ENCODE peak calls at places on chromosomes 3 and 15, in five cellular contexts. J is mesothelial cell of epicardium; D is NCI-H1105; P is heart right ventricle; S is activated gamma-delta T cell treated with anti-CD3 and anti-CD28 coated beads, Interleukin-2, amount 50 U/mL, for 16 hours. F is an unnamed sample.

GRCh38 chr15:92861742-92862141 is 38.4 kb upstream of the CHD2 start:
- DNase-seq in J (no peak), D (no peak), P (no peak), S (no peak), F (no peak)

GRCh38 chr3:2099779-2100191 is 1.1 kb downstream of the CNTN4 start:
- DNase-seq in J (no peak), D (no peak), P (no peak), S (no peak), F (no peak)

GRCh38 chr15:74208901-74209559 is 6.4 kb upstream of the STRA6 start:
- DNase-seq in J (no peak), D (no peak), P (no peak), S (no peak), F (no peak)

GRCh38 chr3:149977391-149977790 is 6.7 kb upstream of the PFN2 start:
- DNase-seq in J (no peak), D (no peak), P (no peak), S (no peak), F (no peak)

GRCh38 chr3:168620854-168621253 is 525.1 kb upstream of the GOLIM4 start:
- DNase-seq in J (peak), D (peak), P (no peak), S (no peak), F (no peak)

GRCh38 chr3:48287034-48287433 is 46.1 kb downstream of the ZNF589 start:
- DNase-seq in J (no peak), D (no peak), P (no peak), S (no peak), F (no peak)

GRCh38 chr3:40109641-40110490 is 199.6 kb upstream of the EIF1B start:
- DNase-seq in J (no peak), D (no peak), P (no peak), S (no peak), F (no peak)

GRCh38 chr15:79031821-79032220 is 58.8 kb downstream of the RASGRF1 start:
- DNase-seq in J (no peak), D (no peak), P (no peak), S (no peak), F (no peak)

GRCh38 chr3:141779667-141780066 is 16.5 kb downstream of the GRK7 start:
- DNase-seq in J (no peak), D (no peak), P (no peak), S (no peak), F (no peak)

GRCh38 chr3:53346514-53346913 is 829 bp downstream of the DCP1A start:
- DNase-seq in J (no peak), D (no peak), P (no peak), S (no peak), F (no peak)

GRCh38 chr15:39243396-39243795 is 337.5 kb upstream of the THBS1 start:
- DNase-seq in J (no peak), D (no peak), P (no peak), S (no peak), F (no peak)

GRCh38 chr15:58477228-58477627 is 45.4 kb downstream of the LIPC start:
- DNase-seq in J (no peak), D (no peak), P (no peak), S (no peak), F (no peak)

GRCh38 chr15:44289352-44289790 is 852 bp downstream of the GOLM2 start:
- DNase-seq in J (no peak), D (no peak), P (no peak), S (no peak), F (no peak)

GRCh38 chr3:102481050-102481449 is 46.2 kb downstream of the ZPLD1 start:
- DNase-seq in J (no peak), D (no peak), P (no peak), S (no peak), F (no peak)

GRCh38 chr15:79172032-79172481 is 81.5 kb upstream of the RASGRF1 start:
- DNase-seq in J (no peak), D (no peak), P (no peak), S (no peak), F (no peak)

GRCh38 chr3:116947148-116947547 is 237.6 kb downstream of the TUSC7 start:
- DNase-seq in J (no peak), D (no peak), P (no peak), S (no peak), F (no peak)

GRCh38 chr15:41394924-41395323 is 7.4 kb downstream of the NDUFAF1 start:
- DNase-seq in J (no peak), D (no peak), P (no peak), S (no peak), F (no peak)

GRCh38 chr3:107981471-107982111 is 109.2 kb downstream of the CD47 start:
- DNase-seq in J (no peak), D (no peak), P (peak), S (no peak), F (no peak)

GRCh38 chr15:45618813-45619212 is 16.0 kb upstream of the SQOR start:
- DNase-seq in J (no peak), D (no peak), P (no peak), S (no peak), F (no peak)

GRCh38 chr3:183233986-183234385 is 19.1 kb upstream of the B3GNT5 start:
- DNase-seq in J (no peak), D (no peak), P (no peak), S (no peak), F (no peak)

GRCh38 chr15:33311312-33311971 is 675 bp downstream of the RYR3 start:
- DNase-seq in J (no peak), D (no peak), P (peak), S (no peak), F (no peak)